ENCODE peak calls at places on chromosomes 11 and 22, in eight cellular contexts. I, Z, C, J, L, E, W and O are unnamed samples.

GRCh38 chr22:28930357-28931007 is 47.1 kb downstream of the ZNRF3 start:
- DNase-seq in L (no peak), W (no peak), I (no peak), E (no peak), C (peak), Z (no peak), J (no peak), O (peak)

GRCh38 chr11:95682552-95682951 is 107.0 kb downstream of the FAM76B start:
- DNase-seq in E (peak), I (peak), W (no peak), J (no peak), L (no peak), C (peak), Z (no peak), O (no peak)

GRCh38 chr11:66676279-66676919 is 1.3 kb downstream of the RBM4B start:
- DNase-seq in E (no peak), C (no peak), W (no peak), J (no peak), L (no peak), Z (no peak), I (no peak), O (no peak)

GRCh38 chr11:110093407-110094297 is 460 bp downstream of the ZC3H12C start:
- DNase-seq in C (peak), W (peak), J (no peak), Z (peak), I (peak), E (peak), L (peak), O (no peak)

GRCh38 chr22:37331811-37332536 is 49.7 kb downstream of the CYTH4 start:
- DNase-seq in E (no peak), L (no peak), I (no peak), W (no peak), Z (no peak), J (no peak), C (no peak), O (no peak)

GRCh38 chr11:24755260-24755839 is 258.5 kb downstream of the LUZP2 start:
- DNase-seq in C (no peak), L (no peak), W (no peak), E (no peak), J (no peak), I (no peak), Z (no peak), O (no peak)

GRCh38 chr22:40610329-40610850 is 26.1 kb downstream of the MRTFA start:
- DNase-seq in J (no peak), C (no peak), E (no peak), L (no peak), W (no peak), Z (no peak), I (no peak), O (no peak)

GRCh38 chr11:520428-521178 is 13.6 kb upstream of the RNH1 start:
- DNase-seq in L (no peak), C (no peak), Z (no peak), W (peak), I (no peak), J (peak), E (no peak), O (no peak)

GRCh38 chr11:102846292-102846691 is 2.9 kb upstream of the MMP3 start:
- DNase-seq in I (no peak), E (no peak), L (no peak), J (no peak), C (peak), Z (no peak), W (no peak), O (no peak)

GRCh38 chr11:1542267-1542666 is 29.8 kb downstream of the DUSP8 start:
- DNase-seq in J (no peak), W (peak), Z (no peak), C (no peak), I (no peak), E (no peak), L (no peak), O (no peak)

GRCh38 chr11:42524534-42525227 is 787.1 kb upstream of the API5 start:
- DNase-seq in C (peak), J (no peak), W (peak), L (peak), Z (no peak), I (no peak), E (peak), O (peak)

GRCh38 chr22:29219881-29220670 is 14.4 kb downstream of the EMID1 start:
- DNase-seq in J (no peak), L (no peak), Z (no peak), E (no peak), W (no peak), I (no peak), C (no peak), O (no peak)

DNA sequence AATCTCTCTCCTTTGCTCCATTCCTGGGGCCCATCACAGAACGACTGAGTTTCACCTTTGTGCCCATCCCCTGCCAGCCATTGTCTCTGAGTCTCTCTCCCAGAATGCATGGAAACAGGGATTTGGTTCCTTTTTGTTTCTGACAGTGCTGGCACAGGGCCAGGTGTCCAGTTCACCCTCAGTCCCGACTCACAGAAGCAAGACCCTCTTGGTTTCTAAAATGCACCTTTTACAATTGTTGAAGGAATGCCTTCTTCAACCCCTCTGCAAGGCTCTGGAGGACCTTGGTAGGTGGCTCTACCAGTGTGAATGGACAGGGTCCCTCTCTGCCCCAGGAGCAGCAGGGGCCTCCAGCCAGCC is 5.1 kb upstream of the MYEOV start:
- DNase-seq in L (no peak), W (peak), J (no peak), Z (no peak), C (no peak), I (no peak), E (no peak), O (no peak)
- H3K4me3 ChIP-seq in L (no peak), W (no peak), J (no peak), Z (no peak), C (no peak), I (no peak), E (no peak), O (no peak)

DNA sequence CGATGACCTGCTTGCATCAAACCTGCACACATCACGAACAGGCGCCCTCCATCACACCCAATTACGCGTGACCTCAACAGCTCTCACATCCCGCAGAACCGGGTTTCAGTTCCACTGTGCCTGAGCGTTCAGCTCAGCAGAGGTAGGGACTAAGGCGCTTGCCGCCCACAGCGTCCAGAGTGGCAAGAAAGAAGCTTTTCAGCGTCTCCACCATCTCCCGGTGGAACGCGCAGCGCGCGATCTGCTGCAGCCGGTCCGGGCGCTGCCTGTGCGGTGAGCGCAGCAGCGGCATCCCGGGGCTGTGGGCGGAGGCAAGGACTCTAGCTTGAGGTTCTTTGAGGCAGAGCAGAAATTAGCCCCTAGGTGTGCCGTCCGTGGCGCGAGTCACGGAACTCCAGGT is 1.5 kb upstream of the CALCA start:
- DNase-seq in W (peak), I (peak), E (no peak), C (peak), L (no peak), J (no peak), Z (no peak), O (no peak)
- H3K4me3 ChIP-seq in W (peak), I (peak), E (peak), C (no peak), L (peak), J (peak), Z (no peak), O (no peak)

DNA sequence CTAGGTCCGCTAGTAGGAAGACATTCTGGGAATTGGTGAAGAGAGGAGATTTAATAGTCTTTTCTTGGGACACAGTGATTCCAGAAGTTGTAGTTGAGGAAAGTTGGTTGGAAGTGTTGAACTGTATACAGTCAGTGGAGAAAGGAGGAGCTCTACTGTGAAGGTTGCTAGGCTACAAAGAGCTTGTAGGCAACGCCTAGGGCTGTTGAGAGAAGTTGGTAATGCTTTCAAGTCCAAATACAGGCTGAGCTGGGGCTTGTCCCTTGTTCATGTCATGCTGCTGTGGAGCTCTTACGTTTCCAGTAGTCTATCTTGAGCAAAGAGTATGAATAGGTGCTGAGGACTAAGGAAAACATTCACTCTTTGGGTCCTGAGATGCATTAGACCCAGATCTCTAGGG is 1.1 kb downstream of the TBCEL start:
- DNase-seq in C (no peak), E (no peak), L (no peak), J (no peak), I (no peak), Z (no peak), W (peak), O (no peak)
- H3K4me3 ChIP-seq in C (peak), E (peak), L (no peak), J (peak), I (peak), Z (peak), W (peak), O (peak)

GRCh38 chr22:38843716-38844660 is at the start of gene NPTXR:
- DNase-seq in W (peak), J (peak), L (peak), I (peak), E (no peak), Z (no peak), C (no peak), O (no peak)
- H3K4me3 ChIP-seq in W (peak), J (peak), L (peak), I (peak), E (peak), Z (peak), C (peak), O (no peak)

DNA sequence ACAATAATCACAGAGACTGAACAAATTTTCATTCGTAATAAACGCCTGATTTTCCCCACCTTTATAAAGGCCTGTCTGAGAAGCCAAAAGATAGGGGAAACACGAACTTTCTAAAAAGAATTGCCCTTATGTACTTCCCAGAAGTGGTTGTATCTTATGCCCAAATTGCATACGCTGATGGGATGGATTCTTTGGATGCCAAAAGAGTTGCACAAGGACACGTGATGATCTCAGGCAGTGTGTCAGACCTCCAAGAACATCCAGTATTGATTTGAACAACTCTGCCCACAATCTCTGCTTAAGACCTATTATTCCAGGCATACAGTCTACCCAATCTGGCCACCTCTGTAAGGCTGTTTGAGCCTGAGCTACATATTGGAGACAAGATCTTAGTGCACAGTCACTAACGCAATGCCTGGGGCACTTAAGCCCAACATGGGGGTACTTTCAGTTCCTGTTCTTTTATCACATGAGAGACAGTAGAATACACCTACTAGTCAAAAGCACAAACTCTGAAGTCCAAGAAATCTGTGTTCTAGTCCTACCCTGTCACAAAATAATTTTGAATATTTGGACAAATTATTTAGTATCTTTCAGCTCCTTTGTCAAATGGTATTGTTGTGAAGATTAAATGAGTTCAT is 38.9 kb downstream of the OR10A6 start:
- DNase-seq in L (no peak), E (peak), W (no peak), I (no peak), C (peak), Z (no peak), J (no peak), O (no peak)
- H3K4me3 ChIP-seq in L (no peak), E (no peak), W (no peak), I (no peak), C (no peak), Z (no peak), J (no peak), O (no peak)